ENCODE peak calls at places on chromosome 17, in nine cellular contexts. T is stimulated activated CD8-positive, alpha-beta memory T cell treated with anti-CD3 and anti-CD28 coated beads, Interleukin-15, amount 100 ng/mL, for 24 hours; I is heart right ventricle; F is AG04450; N is IMR-90; G is epithelial cell of proximal tubule; K is SW480; P is foreskin melanocyte; J is activated gamma-delta T cell treated with anti-CD3 and anti-CD28 coated beads, Interleukin-2, amount 50 U/mL, for 16 hours. X is an unnamed sample.

GRCh38 chr17:33647976-33648375 is 354.9 kb upstream of the ASIC2 start:
- DNase-seq in P (no peak), J (no peak), T (no peak), N (peak), K (peak), I (no peak), F (no peak), G (no peak), X (no peak)

GRCh38 chr17:80843741-80844156 is 147.9 kb upstream of the CHMP6 start:
- DNase-seq in P (no peak), F (no peak), T (no peak), N (no peak), J (no peak), K (no peak), G (no peak), I (no peak), X (no peak)

GRCh38 chr17:81582769-81583168 is 30.6 kb upstream of the FAAP100 start:
- DNase-seq in T (no peak), J (no peak), I (no peak), P (no peak), K (no peak), G (no peak), F (no peak), N (no peak), X (no peak)

GRCh38 chr17:11852911-11853310 is 144.4 kb downstream of the ZNF18 start:
- DNase-seq in K (peak), F (no peak), T (no peak), G (no peak), P (no peak), J (no peak), N (no peak), I (no peak), X (no peak)

GRCh38 chr17:42354956-42355843 is 33.0 kb downstream of the STAT3 start:
- DNase-seq in K (no peak), I (no peak), J (no peak), T (no peak), F (no peak), N (no peak), G (no peak), P (no peak), X (no peak)

GRCh38 chr17:79365836-79366831 is 244.7 kb downstream of the RBFOX3 start:
- DNase-seq in F (no peak), N (no peak), G (no peak), K (no peak), J (no peak), I (no peak), P (no peak), T (no peak), X (no peak)

GRCh38 chr17:4143563-4144410 is 790 bp downstream of the CYB5D2 start:
- DNase-seq in J (peak), T (peak), N (peak), F (peak), K (peak), G (peak), P (peak), I (peak), X (peak)

GRCh38 chr17:80257716-80258213 is 2.9 kb upstream of the RNF213 start:
- DNase-seq in P (no peak), G (no peak), T (no peak), K (peak), N (no peak), J (no peak), F (no peak), I (no peak), X (no peak)

GRCh38 chr17:33901085-33901484 is 354.0 kb upstream of the CCL2 start:
- DNase-seq in K (no peak), F (no peak), G (no peak), T (no peak), N (no peak), J (no peak), I (no peak), P (no peak), X (no peak)

GRCh38 chr17:38568274-38568673 is 37.5 kb downstream of the SRCIN1 start:
- DNase-seq in F (no peak), J (no peak), P (no peak), N (no peak), T (no peak), I (no peak), G (no peak), K (no peak), X (no peak)

GRCh38 chr17:302300-302698 is 50.3 kb downstream of the RPH3AL start:
- DNase-seq in P (no peak), N (no peak), I (peak), J (no peak), T (no peak), K (no peak), G (no peak), F (no peak), X (no peak)

GRCh38 chr17:27535178-27535928 is 79.1 kb downstream of the KSR1 start:
- DNase-seq in F (no peak), J (no peak), G (no peak), P (no peak), T (no peak), K (no peak), I (no peak), N (peak), X (no peak)

X was measured in H54.